ENCODE peak calls at places on chromosomes 5 and 9, in four cellular contexts. H, E, Y and V are unnamed samples.

GRCh38 chr5:91219141-91219802 is 163.8 kb downstream of the ARRDC3 start:
- DNase-seq in H (no peak), E (no peak), Y (no peak), V (no peak)

GRCh38 chr9:13804532-13804931 is 509.4 kb downstream of the NFIB start:
- DNase-seq in H (no peak), E (no peak), Y (no peak), V (no peak)

GRCh38 chr9:106405871-106406435 is 457.0 kb upstream of the ZNF462 start:
- DNase-seq in H (no peak), E (no peak), Y (no peak), V (no peak)

GRCh38 chr9:8555767-8556500 is 756.4 kb upstream of the DMAC1 start:
- DNase-seq in H (no peak), E (no peak), Y (no peak), V (no peak)

GRCh38 chr5:139294372-139295165 is 1.0 kb downstream of the MATR3 start:
- DNase-seq in H (peak), E (peak), Y (no peak), V (peak)

GRCh38 chr5:158755971-158756370 is 343.7 kb downstream of the EBF1 start:
- DNase-seq in H (no peak), E (no peak), Y (no peak), V (no peak)

GRCh38 chr5:142512680-142513042 is 173.2 kb downstream of the FGF1 start:
- DNase-seq in H (no peak), E (no peak), Y (no peak), V (no peak)

GRCh38 chr9:105385372-105385985 is 62.4 kb upstream of the FSD1L start:
- DNase-seq in H (no peak), E (peak), Y (no peak), V (no peak)

GRCh38 chr5:58455066-58455465 is 4.8 kb downstream of the PLK2 start:
- DNase-seq in H (no peak), E (no peak), Y (no peak), V (no peak)

GRCh38 chr5:144028644-144029043 is 141.8 kb downstream of the YIPF5 start:
- DNase-seq in H (no peak), E (no peak), Y (peak), V (no peak)

GRCh38 chr9:79562749-79563386 is 8.9 kb upstream of the TLE4 start:
- DNase-seq in H (no peak), E (no peak), Y (no peak), V (no peak)

GRCh38 chr5:32115985-32116384 is 58.1 kb downstream of the GOLPH3 start:
- DNase-seq in H (no peak), E (no peak), Y (no peak), V (no peak)

GRCh38 chr5:75668988-75669760 is 48.1 kb downstream of the POC5 start:
- DNase-seq in H (no peak), E (peak), Y (no peak), V (peak)

GRCh38 chr9:38285236-38285635 is 107.3 kb upstream of the ALDH1B1 start:
- DNase-seq in H (no peak), E (no peak), Y (no peak), V (no peak)

GRCh38 chr5:12805165-12805698 is 901.0 kb upstream of the CTNND2 start:
- DNase-seq in H (no peak), E (no peak), Y (no peak), V (no peak)

GRCh38 chr5:39648539-39649200 is 223.9 kb upstream of the DAB2 start:
- DNase-seq in H (no peak), E (no peak), Y (no peak), V (no peak)

GRCh38 chr9:129379181-129379836 is 201.2 kb upstream of the IER5L start:
- DNase-seq in H (no peak), E (no peak), Y (no peak), V (no peak)

GRCh38 chr9:133483611-133484010 is 4.7 kb upstream of the SLC2A6 start:
- DNase-seq in H (no peak), E (no peak), Y (no peak), V (no peak)

GRCh38 chr9:136466155-136466541 is 16.7 kb downstream of the SEC16A start:
- DNase-seq in H (no peak), E (no peak), Y (no peak), V (no peak)

GRCh38 chr5:102450313-102450990 is 48.3 kb downstream of the SLCO6A1 start:
- DNase-seq in H (peak), E (no peak), Y (no peak), V (no peak)

GRCh38 chr5:38465045-38465444 is 91.4 kb downstream of the LIFR start:
- DNase-seq in H (no peak), E (no peak), Y (no peak), V (no peak)

GRCh38 chr9:105232207-105232606 is 12.2 kb upstream of the SLC44A1 start:
- DNase-seq in H (no peak), E (no peak), Y (no peak), V (no peak)

GRCh38 chr5:133233616-133234015 is 181.8 kb downstream of the HSPA4 start:
- DNase-seq in H (no peak), E (no peak), Y (no peak), V (no peak)

GRCh38 chr5:102863764-102864560 is 108.9 kb downstream of the PAM start:
- DNase-seq in H (no peak), E (no peak), Y (no peak), V (no peak)

GRCh38 chr9:127035948-127036347 is 86.5 kb downstream of the ANGPTL2 start:
- DNase-seq in H (no peak), E (no peak), Y (no peak), V (no peak)

GRCh38 chr5:42454216-42454995 is 31.2 kb downstream of the GHR start:
- DNase-seq in H (no peak), E (no peak), Y (no peak), V (no peak)

GRCh38 chr9:125655074-125655633 is 51.9 kb downstream of the MAPKAP1 start:
- DNase-seq in H (no peak), E (no peak), Y (no peak), V (no peak)

GRCh38 chr9:86099695-86100364 is 472 bp upstream of the GOLM1 start:
- DNase-seq in H (peak), E (peak), Y (no peak), V (peak)

GRCh38 chr5:177510567-177511053 is 984 bp upstream of the DOK3 start:
- DNase-seq in H (no peak), E (no peak), Y (no peak), V (no peak)

GRCh38 chr5:25060575-25060974 is 415.8 kb upstream of the CDH10 start:
- DNase-seq in H (no peak), E (no peak), Y (no peak), V (no peak)

GRCh38 chr5:13746026-13746425 is 198.5 kb downstream of the DNAH5 start:
- DNase-seq in H (no peak), E (no peak), Y (no peak), V (no peak)

GRCh38 chr9:79764377-79764776 is 192.6 kb downstream of the TLE4 start:
- DNase-seq in H (no peak), E (no peak), Y (peak), V (no peak)

GRCh38 chr9:133226219-133227171 is 17.4 kb upstream of the OBP2B start:
- DNase-seq in H (no peak), E (no peak), Y (no peak), V (no peak)

GRCh38 chr9:120559546-120559945 is 20.4 kb downstream of the CDK5RAP2 start:
- DNase-seq in H (no peak), E (no peak), Y (no peak), V (no peak)

GRCh38 chr5:170986598-170986997 is 124.8 kb downstream of the RANBP17 start:
- DNase-seq in H (no peak), E (no peak), Y (no peak), V (no peak)

GRCh38 chr9:98516205-98516896 is 192.4 kb downstream of the GABBR2 start:
- DNase-seq in H (no peak), E (no peak), Y (no peak), V (no peak)

GRCh38 chr5:174409070-174409469 is 315.3 kb upstream of the MSX2 start:
- DNase-seq in H (peak), E (no peak), Y (no peak), V (no peak)
- TF ChIP-seq CTCF in H (no peak), E (peak), Y (no peak), V (no peak)

DNA sequence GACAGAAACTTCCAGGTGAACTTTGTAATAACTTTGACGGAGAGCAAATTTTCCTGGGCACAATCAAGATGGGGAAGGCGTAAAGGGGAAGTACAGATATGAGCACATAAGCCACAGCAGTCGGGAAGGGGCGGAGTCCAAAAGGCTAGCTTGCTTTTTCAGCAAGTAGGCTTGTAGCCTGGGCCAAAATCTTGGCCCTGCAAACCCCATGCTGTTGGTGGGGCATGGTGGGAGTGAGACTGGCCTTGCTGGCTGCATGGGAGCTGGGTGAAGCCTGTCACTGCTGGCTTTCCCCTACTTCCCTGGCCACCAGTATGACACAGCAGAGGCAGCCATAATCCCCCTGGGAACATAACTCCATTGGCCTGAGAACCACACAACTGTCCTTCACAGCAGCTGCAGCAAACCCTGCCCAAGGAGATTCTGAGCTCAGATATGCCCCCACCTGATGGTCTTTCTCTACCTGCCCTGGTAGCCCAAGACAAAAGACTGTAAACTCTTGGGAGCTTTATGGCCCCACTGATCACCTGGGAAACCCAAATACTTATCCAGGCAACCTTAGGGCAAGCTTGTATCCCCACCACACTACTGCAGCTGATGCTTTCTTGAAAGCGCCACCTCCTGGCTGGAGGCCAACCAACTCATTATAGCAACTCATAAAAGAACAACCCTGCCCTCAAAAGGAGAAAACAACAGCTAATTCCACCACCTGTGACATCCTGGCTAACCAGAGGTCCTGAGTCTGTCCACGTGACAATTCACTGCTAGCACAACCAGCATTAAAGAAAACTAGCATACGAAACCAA is 24.0 kb downstream of the DCTN4 start:
- DNase-seq in H (peak), E (peak), Y (no peak), V (no peak)
- TF ChIP-seq CTCF in H (no peak), E (peak), Y (no peak), V (no peak)

DNA sequence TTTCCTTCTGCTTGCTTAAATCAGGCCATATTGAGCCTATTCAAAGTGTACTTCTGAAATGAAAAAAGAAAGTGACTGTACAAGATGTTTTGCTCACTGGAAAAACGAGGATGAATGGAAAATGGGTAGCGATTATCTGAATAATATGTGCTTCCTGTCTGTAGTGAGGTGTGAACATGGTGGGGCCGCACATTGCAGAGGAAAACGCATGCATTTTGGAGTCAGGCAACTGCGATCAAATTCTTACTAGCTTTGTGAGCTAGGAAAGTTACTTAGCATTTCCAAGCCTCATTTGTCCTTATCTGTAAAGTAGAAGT is 73.0 kb upstream of the PRSS3 start:
- DNase-seq in H (no peak), E (no peak), Y (no peak), V (no peak)
- TF ChIP-seq CTCF in H (no peak), E (no peak), Y (no peak), V (peak)

GRCh38 chr9:22469928-22470544 is 23.4 kb downstream of the DMRTA1 start:
- DNase-seq in H (peak), E (no peak), Y (no peak), V (no peak)
- TF ChIP-seq CTCF in H (peak), E (no peak), Y (peak), V (no peak)

DNA sequence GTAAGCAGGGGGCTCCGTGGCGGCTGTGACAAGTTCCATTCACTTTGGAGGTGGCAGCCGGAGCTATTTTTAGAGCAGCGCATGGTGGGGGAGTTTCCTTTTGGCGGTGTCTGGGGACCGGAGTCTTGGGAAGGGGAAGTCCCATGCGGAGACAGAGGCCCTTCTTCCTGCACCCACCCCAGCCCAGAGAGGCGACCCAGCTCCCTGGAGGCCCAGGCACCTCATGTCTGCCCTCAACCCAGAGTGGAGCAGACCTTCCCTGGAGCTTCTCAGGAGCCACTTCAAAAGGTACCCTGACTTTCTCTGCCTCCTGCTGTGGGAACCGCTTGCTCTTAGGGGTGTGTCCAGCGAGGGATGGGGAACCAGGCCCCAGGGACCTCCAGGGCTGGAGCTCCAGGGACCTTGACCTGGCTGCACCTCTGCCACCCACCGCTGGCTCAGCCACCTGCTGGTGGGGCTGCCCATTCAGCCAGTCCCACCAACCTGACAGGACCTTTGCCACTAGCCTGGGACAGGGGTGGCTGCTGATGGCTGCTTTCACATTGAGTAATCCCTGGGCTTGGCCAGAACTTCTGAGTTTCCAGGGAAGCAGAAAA is 34.1 kb downstream of the NEK6 start:
- DNase-seq in H (no peak), E (peak), Y (no peak), V (no peak)
- TF ChIP-seq CTCF in H (no peak), E (no peak), Y (no peak), V (no peak)

GRCh38 chr5:157248771-157249475 is 17.0 kb upstream of the CYFIP2 start:
- DNase-seq in H (no peak), E (no peak), Y (no peak), V (no peak)

GRCh38 chr5:157241483-157241882 is 24.4 kb upstream of the CYFIP2 start:
- DNase-seq in H (no peak), E (no peak), Y (no peak), V (no peak)

GRCh38 chr5:157247267-157247666 is 18.7 kb upstream of the CYFIP2 start:
- DNase-seq in H (no peak), E (no peak), Y (no peak), V (no peak)

DNA sequence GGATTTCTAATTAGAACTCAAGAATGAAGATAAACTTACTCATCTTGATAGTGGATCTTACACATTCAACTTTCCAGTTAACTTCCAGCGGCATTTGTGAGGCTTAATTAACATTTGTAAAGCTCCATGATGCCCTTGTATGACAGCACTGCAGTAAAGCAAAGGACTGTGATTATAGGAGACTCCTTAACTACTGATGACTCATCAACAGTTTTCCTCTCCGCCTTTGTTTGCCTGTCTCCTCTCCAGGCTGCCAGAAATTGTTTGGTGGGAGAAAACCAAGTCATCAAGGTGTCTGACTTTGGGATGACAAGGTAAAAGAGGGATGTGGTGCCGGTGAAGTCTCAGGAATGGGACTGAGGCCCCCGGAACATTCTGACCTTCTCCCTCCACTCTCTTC is 20.4 kb upstream of the CYFIP2 start:
- DNase-seq in H (no peak), E (no peak), Y (no peak), V (no peak)
- TF ChIP-seq CTCF in H (no peak), E (no peak), Y (no peak), V (no peak)

DNA sequence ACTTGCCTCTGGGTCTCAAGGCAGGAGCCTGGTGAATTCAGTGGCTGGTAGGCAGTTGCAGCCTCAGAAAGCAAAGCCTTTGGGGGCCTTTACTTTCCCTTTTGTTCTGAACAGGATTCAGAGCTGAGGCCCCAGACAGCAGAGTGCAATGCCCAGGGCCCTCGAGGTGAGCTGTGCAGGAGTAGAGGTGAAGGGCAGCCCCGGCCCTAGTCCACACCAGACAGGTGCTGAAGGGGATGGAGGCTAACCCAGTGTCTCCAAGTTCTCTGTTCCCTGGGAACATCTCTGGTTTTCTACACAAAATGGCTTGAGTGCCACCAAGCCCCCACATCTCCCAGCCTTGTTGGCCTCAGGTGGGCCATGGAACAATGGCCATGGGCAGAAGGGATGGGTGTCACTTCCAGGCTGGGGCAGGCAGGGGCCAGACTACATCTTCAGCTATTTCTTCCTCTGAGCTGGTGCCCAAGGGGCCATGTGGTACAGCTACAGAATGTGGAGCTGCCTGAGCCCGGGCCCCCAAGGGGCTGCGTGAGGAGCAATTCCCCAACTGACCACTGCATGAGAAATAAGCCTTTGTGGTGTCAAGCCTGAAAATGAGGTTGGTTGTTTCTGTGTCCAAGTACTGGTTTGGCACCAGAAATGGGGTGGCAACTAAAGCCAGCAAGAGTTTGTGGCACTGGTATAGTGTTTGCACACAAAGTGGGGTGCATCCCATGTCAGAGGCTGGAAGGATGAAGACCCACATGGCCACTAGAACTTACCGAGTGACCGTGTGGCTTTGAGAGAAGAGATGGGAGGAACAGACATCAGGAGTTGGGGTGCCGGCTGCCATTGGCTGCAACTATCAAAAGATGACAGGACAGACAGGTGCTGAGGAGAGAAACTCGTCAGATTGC is 57.8 kb downstream of the BARX1 start:
- DNase-seq in H (no peak), E (no peak), Y (no peak), V (no peak)
- TF ChIP-seq CTCF in H (no peak), E (no peak), Y (no peak), V (no peak)